ENCODE peak calls at places on chromosomes 2 and 18, in ten cellular contexts. K, M, N, D, P, X, G, V, F and H are unnamed samples.

GRCh38 chr18:76231402-76231801 is 263.6 kb downstream of the ZNF516 start:
- DNase-seq in P (no peak), F (no peak), N (no peak), V (no peak), K (no peak), D (no peak), M (no peak), G (no peak), X (no peak), H (no peak)

GRCh38 chr2:227134591-227134990 is 29.4 kb downstream of the COL4A4 start:
- DNase-seq in N (no peak), D (no peak), F (no peak), M (no peak), V (no peak), G (no peak), X (no peak), K (no peak), P (no peak), H (no peak)

GRCh38 chr2:218186355-218186766 is 19.6 kb upstream of the CXCR1 start:
- DNase-seq in F (peak), P (peak), N (peak), V (peak), X (peak), K (peak), G (peak), M (peak), D (peak), H (peak)

GRCh38 chr18:76259726-76260125 is 235.3 kb downstream of the ZNF516 start:
- DNase-seq in F (no peak), N (no peak), M (no peak), P (no peak), V (no peak), K (no peak), D (peak), G (no peak), X (no peak), H (no peak)

GRCh38 chr2:108927936-108928659 is 60.9 kb downstream of the EDAR start:
- DNase-seq in F (peak), X (peak), K (peak), D (peak), N (peak), V (no peak), G (peak), M (peak), P (peak), H (peak)

GRCh38 chr2:63506350-63506749 is 81.9 kb downstream of the WDPCP start:
- DNase-seq in P (no peak), F (no peak), M (no peak), D (no peak), V (no peak), G (no peak), N (no peak), X (no peak), K (no peak), H (no peak)

GRCh38 chr18:76428396-76429261 is 66.4 kb downstream of the ZNF516 start:
- DNase-seq in G (no peak), M (no peak), N (no peak), P (no peak), K (no peak), D (no peak), F (no peak), V (no peak), X (no peak), H (no peak)

GRCh38 chr18:38427234-38427633 is 861.6 kb upstream of the CELF4 start:
- DNase-seq in G (no peak), K (no peak), M (no peak), D (no peak), P (peak), V (no peak), N (no peak), X (no peak), F (peak), H (no peak)

GRCh38 chr2:12543452-12544220 is 173.1 kb upstream of the TRIB2 start:
- DNase-seq in G (no peak), F (no peak), P (no peak), V (no peak), X (no peak), M (no peak), K (peak), D (peak), N (no peak), H (no peak)

GRCh38 chr18:48597671-48598070 is 58.8 kb downstream of the CTIF start:
- DNase-seq in G (no peak), M (no peak), F (no peak), P (no peak), V (no peak), N (no peak), X (no peak), D (no peak), K (no peak), H (no peak)

GRCh38 chr2:29042581-29043075 is 31.7 kb downstream of the PCARE start:
- DNase-seq in F (peak), K (no peak), M (no peak), G (no peak), V (no peak), X (no peak), N (no peak), D (peak), P (no peak), H (no peak)

GRCh38 chr2:129802290-129802689 is 177.2 kb upstream of the RAB6C start:
- DNase-seq in N (no peak), D (no peak), F (no peak), X (no peak), V (no peak), M (no peak), P (no peak), K (no peak), G (no peak), H (no peak)

GRCh38 chr2:45382744-45383143 is 228.3 kb downstream of the SRBD1 start:
- DNase-seq in X (no peak), F (peak), M (no peak), G (no peak), P (no peak), V (no peak), K (no peak), N (no peak), D (peak), H (no peak)

GRCh38 chr2:82993631-82994030 is 1465.4 kb downstream of the SUCLG1 start:
- DNase-seq in F (no peak), V (peak), M (no peak), D (no peak), X (no peak), G (peak), K (no peak), P (no peak), N (no peak), H (no peak)

GRCh38 chr2:72148975-72149555 is 1.4 kb upstream of the CYP26B1 start:
- DNase-seq in X (peak), V (no peak), F (peak), N (peak), M (peak), D (peak), K (no peak), G (no peak), P (no peak), H (peak)

GRCh38 chr18:76365561-76365960 is 129.5 kb downstream of the ZNF516 start:
- DNase-seq in X (no peak), K (no peak), V (no peak), F (no peak), P (no peak), M (no peak), G (no peak), D (no peak), N (no peak), H (no peak)

GRCh38 chr18:10086458-10086857 is 172.6 kb downstream of the VAPA start:
- DNase-seq in K (no peak), X (no peak), M (no peak), D (no peak), V (no peak), F (peak), P (no peak), N (no peak), G (no peak), H (no peak)

GRCh38 chr18:7158201-7158600 is 40.6 kb upstream of the LAMA1 start:
- DNase-seq in G (no peak), F (no peak), M (no peak), N (no peak), V (no peak), P (no peak), K (no peak), D (peak), X (no peak), H (no peak)

GRCh38 chr18:32378705-32379104 is 92.0 kb downstream of the GAREM1 start:
- DNase-seq in V (no peak), N (no peak), P (no peak), D (peak), G (peak), X (no peak), M (no peak), K (no peak), F (peak), H (no peak)

GRCh38 chr18:58315739-58316215 is 271.8 kb downstream of the NEDD4L start:
- DNase-seq in F (peak), D (no peak), M (no peak), K (no peak), N (no peak), P (no peak), G (peak), X (no peak), V (no peak), H (no peak)

GRCh38 chr2:20037660-20038059 is 13.8 kb downstream of the LAPTM4A start:
- DNase-seq in X (no peak), G (no peak), P (no peak), N (no peak), K (no peak), D (no peak), M (no peak), F (no peak), V (no peak), H (no peak)

GRCh38 chr18:47323158-47323557 is 71.7 kb upstream of the SKOR2 start:
- DNase-seq in G (peak), D (no peak), V (no peak), F (no peak), N (no peak), M (no peak), K (no peak), X (no peak), P (no peak), H (no peak)

GRCh38 chr2:25161055-25161781 is 7.2 kb downstream of the POMC start:
- DNase-seq in V (no peak), N (no peak), M (peak), D (peak), K (no peak), F (peak), X (no peak), G (no peak), P (no peak), H (peak)

GRCh38 chr18:72605350-72605749 is 61.2 kb upstream of the CBLN2 start:
- DNase-seq in G (no peak), M (no peak), V (no peak), X (no peak), P (no peak), F (no peak), K (no peak), N (no peak), D (no peak), H (no peak)

GRCh38 chr2:179745615-179746263 is 115.7 kb downstream of the ZNF385B start:
- DNase-seq in G (no peak), D (peak), X (no peak), F (no peak), M (no peak), P (no peak), K (no peak), N (no peak), V (no peak), H (no peak)

GRCh38 chr2:204362603-204363002 is 182.7 kb upstream of the PARD3B start:
- DNase-seq in G (no peak), V (no peak), N (no peak), P (no peak), K (no peak), F (no peak), M (no peak), X (no peak), D (no peak), H (no peak)

GRCh38 chr2:186683341-186683740 is 10.5 kb upstream of the FAM171B start:
- DNase-seq in F (no peak), V (no peak), G (no peak), D (peak), N (no peak), K (no peak), P (no peak), X (no peak), M (no peak), H (no peak)

GRCh38 chr18:24503182-24503581 is 42.7 kb downstream of the HRH4 start:
- DNase-seq in X (no peak), K (no peak), G (no peak), F (no peak), M (no peak), V (no peak), P (no peak), D (no peak), N (no peak), H (no peak)

GRCh38 chr2:47389692-47390091 is 13.3 kb upstream of the MSH2 start:
- DNase-seq in M (no peak), V (no peak), G (no peak), N (no peak), K (no peak), X (no peak), P (no peak), F (no peak), D (no peak), H (no peak)

GRCh38 chr2:30764021-30764800 is 43.0 kb downstream of the CAPN13 start:
- DNase-seq in P (no peak), N (no peak), X (no peak), M (no peak), V (no peak), F (no peak), G (no peak), K (no peak), D (no peak), H (no peak)

GRCh38 chr2:19120941-19121750 is 237.3 kb downstream of the OSR1 start:
- DNase-seq in D (peak), X (no peak), K (no peak), N (no peak), F (no peak), M (no peak), P (no peak), G (peak), V (peak), H (no peak)

GRCh38 chr2:10921525-10921924 is 9.8 kb downstream of the KCNF1 start:
- DNase-seq in V (no peak), D (no peak), G (no peak), K (no peak), M (no peak), N (no peak), X (no peak), F (no peak), P (no peak), H (no peak)

GRCh38 chr18:44626807-44627206 is 53.9 kb upstream of the SETBP1 start:
- DNase-seq in D (no peak), M (no peak), X (no peak), N (no peak), G (no peak), F (no peak), P (no peak), V (no peak), K (no peak), H (no peak)

GRCh38 chr2:232658217-232658785 is 24.9 kb downstream of the EFHD1 start:
- DNase-seq in D (peak), X (peak), P (no peak), F (no peak), G (no peak), N (no peak), V (no peak), K (no peak), M (no peak), H (no peak)

GRCh38 chr2:96773922-96774321 is 13.2 kb downstream of the CNNM4 start:
- DNase-seq in D (no peak), V (no peak), N (no peak), P (no peak), G (no peak), M (no peak), X (no peak), K (no peak), F (peak), H (no peak)

GRCh38 chr2:209495855-209496585 is 72.2 kb downstream of the MAP2 start:
- DNase-seq in V (peak), D (peak), K (peak), P (no peak), M (no peak), X (no peak), N (no peak), F (peak), G (peak), H (no peak)

GRCh38 chr2:170073288-170073687 is 104.7 kb upstream of the MYO3B start:
- DNase-seq in X (no peak), P (no peak), D (peak), V (no peak), F (peak), M (no peak), G (peak), K (peak), N (no peak), H (no peak)

GRCh38 chr2:101052147-101052546 is 50.1 kb downstream of the RPL31 start:
- DNase-seq in D (no peak), F (peak), X (no peak), M (no peak), K (no peak), V (no peak), G (no peak), P (no peak), N (no peak), H (no peak)

GRCh38 chr2:86410581-86410980 is 30.6 kb upstream of the KDM3A start:
- DNase-seq in P (no peak), D (no peak), V (no peak), M (no peak), G (no peak), N (no peak), X (no peak), F (no peak), K (no peak), H (no peak)

GRCh38 chr2:236568068-236568921 is 1.3 kb upstream of the ACKR3 start:
- DNase-seq in G (no peak), N (peak), F (peak), M (peak), K (no peak), X (no peak), D (peak), V (no peak), P (peak), H (peak)

GRCh38 chr2:236566596-236566995 is 3.0 kb upstream of the ACKR3 start:
- DNase-seq in G (no peak), K (no peak), D (no peak), M (no peak), P (no peak), V (no peak), F (no peak), X (no peak), N (no peak), H (no peak)

GRCh38 chr2:236563953-236564352 is 5.7 kb upstream of the ACKR3 start:
- DNase-seq in G (no peak), K (no peak), F (no peak), M (no peak), D (no peak), V (no peak), N (no peak), P (no peak), X (no peak), H (no peak)

GRCh38 chr2:236565225-236565624 is 4.4 kb upstream of the ACKR3 start:
- DNase-seq in P (no peak), N (no peak), V (no peak), X (no peak), D (no peak), F (no peak), K (no peak), M (no peak), G (no peak), H (no peak)

GRCh38 chr2:236565879-236566402 is 3.7 kb upstream of the ACKR3 start:
- DNase-seq in K (no peak), F (no peak), G (no peak), N (no peak), P (no peak), X (no peak), D (no peak), V (no peak), M (no peak), H (no peak)
- TF ChIP-seq CTCF in K (no peak), F (no peak), G (no peak), N (no peak), P (no peak), X (no peak), D (no peak), V (no peak), M (no peak), H (no peak)

DNA sequence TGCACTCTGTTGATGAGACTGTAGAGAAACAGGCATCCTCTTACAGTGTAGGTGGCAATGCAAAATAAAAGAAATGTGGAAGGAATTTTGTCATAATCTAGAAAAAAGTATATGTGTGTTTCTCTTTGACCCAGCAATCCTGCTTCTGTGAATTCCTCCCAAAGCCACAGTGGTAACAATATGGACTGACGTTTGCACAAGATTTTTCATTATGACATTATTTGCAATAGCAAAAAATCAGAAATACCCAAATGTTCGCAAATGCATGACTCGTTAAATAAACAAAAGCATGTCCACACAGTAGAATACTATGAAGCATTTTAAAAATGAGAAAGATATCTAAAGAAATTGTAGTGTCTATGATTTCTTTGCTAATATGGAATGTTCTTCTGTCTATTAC is 255.2 kb upstream of the NRP2 start:
- DNase-seq in F (no peak), K (no peak), G (no peak), D (peak), N (no peak), X (no peak), M (no peak), P (no peak), V (no peak), H (no peak)
- TF ChIP-seq CTCF in F (no peak), K (no peak), G (no peak), D (no peak), N (no peak), X (no peak), M (no peak), P (no peak), V (no peak), H (no peak)

GRCh38 chr2:120109186-120110061 is 96.5 kb downstream of the EPB41L5 start:
- DNase-seq in P (no peak), D (peak), G (peak), F (no peak), N (no peak), K (no peak), M (no peak), X (peak), V (no peak), H (peak)
- TF ChIP-seq CTCF in P (peak), D (peak), G (peak), F (no peak), N (no peak), K (peak), M (no peak), X (peak), V (no peak), H (peak)

GRCh38 chr2:177392373-177393246 is at the start of gene AGPS:
- DNase-seq in V (peak), X (peak), N (peak), F (peak), M (peak), K (peak), P (peak), G (peak), D (peak), H (peak)
- TF ChIP-seq CTCF in V (no peak), X (no peak), N (peak), F (peak), M (no peak), K (no peak), P (peak), G (no peak), D (no peak), H (no peak)

GRCh38 chr2:3805120-3805519 is 101.7 kb downstream of the DCDC2C start:
- DNase-seq in K (no peak), V (no peak), M (no peak), G (peak), X (peak), P (peak), N (peak), F (peak), D (no peak), H (no peak)
- TF ChIP-seq CTCF in K (no peak), V (peak), M (no peak), G (no peak), X (peak), P (peak), N (peak), F (peak), D (peak), H (peak)

GRCh38 chr2:68839260-68839833 is 31.9 kb downstream of the BMP10 start:
- DNase-seq in G (peak), X (peak), N (no peak), P (no peak), F (peak), M (no peak), K (no peak), D (no peak), V (no peak), H (no peak)
- TF ChIP-seq CTCF in G (peak), X (peak), N (peak), P (peak), F (peak), M (no peak), K (peak), D (peak), V (peak), H (peak)